ENCODE peak calls at places on chromosomes 16 and 17, in ten cellular contexts. G is fibroblast of lung, Q is GM23248, K is mammary epithelial cell, A is MM.1S, I is keratinocyte, X is PC-3, F is neural progenitor cell, V is GM23338, O is PC-9. U is an unnamed sample.

GRCh38 chr16:2032285-2033056 is 5.8 kb downstream of the NHERF2 start:
- DNase-seq in G (no peak), Q (peak; percentile 44), K (no peak), A (no peak), I (no peak), X (no peak), F (no peak), V (no peak), O (no peak), U (no peak)

GRCh38 chr17:39404542-39405378 is 3.3 kb upstream of the FBXL20 start:
- DNase-seq in G (peak; percentile 87), Q (peak; percentile 95), K (peak; percentile 83), A (no peak), I (peak; percentile 17), X (peak; percentile 73), F (no peak), V (no peak), O (peak; percentile 75), U (no peak)

GRCh38 chr16:81548901-81549546 is 104.4 kb downstream of the CMIP start:
- DNase-seq in G (no peak), Q (no peak), K (no peak), A (no peak), I (no peak), X (no peak), F (no peak), V (no peak), O (no peak), U (no peak)

GRCh38 chr17:80382956-80383355 is 32.0 kb upstream of the ENDOV start:
- DNase-seq in G (no peak), Q (no peak), K (no peak), A (no peak), I (no peak), X (no peak), F (no peak), V (no peak), O (no peak), U (no peak)

GRCh38 chr17:44198721-44199552 is 747 bp downstream of the ATXN7L3 start:
- DNase-seq in G (peak; percentile 59), Q (peak; percentile 76), K (peak; percentile 54), A (peak; percentile 46), I (no peak), X (peak; percentile 55), F (peak; percentile 89), V (peak; percentile 82), O (no peak), U (no peak)

GRCh38 chr16:8937803-8938202 is 25.9 kb downstream of the USP7 start:
- DNase-seq in G (no peak), Q (no peak), K (no peak), A (no peak), I (peak; percentile 23), X (peak; percentile 28), F (no peak), V (no peak), O (peak; percentile 72), U (no peak)

GRCh38 chr16:70588565-70588964 is 57.8 kb upstream of the IL34 start:
- DNase-seq in G (peak; percentile 53), Q (peak; percentile 64), K (peak; percentile 41), A (no peak), I (no peak), X (no peak), F (no peak), V (no peak), O (no peak), U (no peak)

GRCh38 chr16:70561623-70562022 is 38.0 kb downstream of the SF3B3 start:
- DNase-seq in G (no peak), Q (no peak), K (peak; percentile 87), A (no peak), I (no peak), X (no peak), F (no peak), V (no peak), O (peak; percentile 98), U (no peak)

GRCh38 chr17:33202011-33202410 is 91.1 kb downstream of the ASIC2 start:
- DNase-seq in G (no peak), Q (no peak), K (no peak), A (no peak), I (no peak), X (peak; percentile 23), F (peak; percentile 20), V (peak; percentile 38), O (no peak), U (no peak)

GRCh38 chr16:71777329-71777728 is 31.3 kb downstream of the AP1G1 start:
- DNase-seq in G (no peak), Q (no peak), K (no peak), A (no peak), I (no peak), X (no peak), F (no peak), V (no peak), O (no peak), U (no peak)

GRCh38 chr17:1270210-1271019 is at the start of gene BHLHA9:
- DNase-seq in G (no peak), Q (no peak), K (no peak), A (no peak), I (no peak), X (no peak), F (no peak), V (peak; percentile 72), O (no peak), U (no peak)

GRCh38 chr16:17211797-17212196 is 259.0 kb downstream of the XYLT1 start:
- DNase-seq in G (no peak), Q (peak; percentile 17), K (no peak), A (peak; percentile 65), I (no peak), X (no peak), F (peak; percentile 81), V (peak; percentile 91), O (no peak), U (no peak)

GRCh38 chr17:4440690-4441686 is 7.2 kb downstream of the SPNS3 start:
- DNase-seq in G (no peak), Q (no peak), K (no peak), A (no peak), I (no peak), X (no peak), F (no peak), V (no peak), O (no peak), U (peak; percentile 2)

GRCh38 chr16:54952195-54952594 is 21.5 kb downstream of the IRX5 start:
- DNase-seq in G (no peak), Q (peak; percentile 30), K (peak; percentile 45), A (no peak), I (no peak), X (no peak), F (no peak), V (no peak), O (no peak), U (no peak)

GRCh38 chr17:7589204-7589868 is 558 bp downstream of the SOX15 start:
- DNase-seq in G (peak; percentile 85), Q (peak; percentile 94), K (peak; percentile 83), A (no peak), I (no peak), X (peak; percentile 46), F (peak; percentile 94), V (peak; percentile 94), O (peak; percentile 72), U (no peak)

GRCh38 chr17:7586673-7587419 is 3.0 kb downstream of the SOX15 start:
- DNase-seq in G (no peak), Q (no peak), K (no peak), A (no peak), I (no peak), X (peak; percentile 19), F (no peak), V (peak; percentile 66), O (peak; percentile 63), U (no peak)

GRCh38 chr17:7587420-7587786 is 2.5 kb downstream of the SOX15 start:
- DNase-seq in G (peak; percentile 91), Q (peak; percentile 98), K (peak; percentile 85), A (no peak), I (no peak), X (peak; percentile 16), F (no peak), V (no peak), O (peak; percentile 45), U (no peak)

GRCh38 chr17:7588553-7589203 is 1.2 kb downstream of the SOX15 start:
- DNase-seq in G (no peak), Q (peak; percentile 37), K (peak; percentile 58), A (no peak), I (no peak), X (no peak), F (no peak), V (peak; percentile 59), O (no peak), U (no peak)

GRCh38 chr17:7587831-7588230 is 2.1 kb downstream of the SOX15 start:
- DNase-seq in G (no peak), Q (no peak), K (peak; percentile 69), A (no peak), I (no peak), X (peak; percentile 45), F (no peak), V (no peak), O (peak; percentile 42), U (no peak)
- H3K4me3 ChIP-seq in G (no peak overlapping the region), Q (peak overlapping the region; percentile 44), K (peak overlapping the region; percentile 82), A (no peak overlapping the region), I (peak overlapping the region; percentile 98), X (peak overlapping the region; percentile 30), F (no peak overlapping the region), V (peak overlapping the region; percentile 88), O (peak overlapping the region; percentile 83), U (no peak overlapping the region)

GRCh38 chr16:14181371-14182050 is 110.4 kb downstream of the MRTFB start:
- DNase-seq in G (peak; percentile 89), Q (peak; percentile 92), K (peak; percentile 73), A (no peak), I (no peak), X (peak; percentile 86), F (no peak), V (no peak), O (peak; percentile 95), U (peak; percentile 71)
- TF ChIP-seq EZH2 in G (no peak), Q (no peak), K (no peak), A (no peak), I (no peak), X (no peak), F (no peak), V (no peak), O (no peak), U (no peak)

GRCh38 chr17:82699551-82699950 is 1.1 kb upstream of the RAB40B start:
- DNase-seq in G (no peak), Q (no peak), K (no peak), A (no peak), I (no peak), X (no peak), F (no peak), V (no peak), O (no peak), U (no peak)
- H3K4me3 ChIP-seq in G (no peak overlapping the region), Q (peak overlapping the region; percentile 79), K (no peak overlapping the region), A (peak overlapping the region; percentile 80), I (no peak overlapping the region), X (peak overlapping the region; percentile 88), F (no peak overlapping the region), V (peak overlapping the region; percentile 63), O (no peak overlapping the region), U (no peak overlapping the region)

DNA sequence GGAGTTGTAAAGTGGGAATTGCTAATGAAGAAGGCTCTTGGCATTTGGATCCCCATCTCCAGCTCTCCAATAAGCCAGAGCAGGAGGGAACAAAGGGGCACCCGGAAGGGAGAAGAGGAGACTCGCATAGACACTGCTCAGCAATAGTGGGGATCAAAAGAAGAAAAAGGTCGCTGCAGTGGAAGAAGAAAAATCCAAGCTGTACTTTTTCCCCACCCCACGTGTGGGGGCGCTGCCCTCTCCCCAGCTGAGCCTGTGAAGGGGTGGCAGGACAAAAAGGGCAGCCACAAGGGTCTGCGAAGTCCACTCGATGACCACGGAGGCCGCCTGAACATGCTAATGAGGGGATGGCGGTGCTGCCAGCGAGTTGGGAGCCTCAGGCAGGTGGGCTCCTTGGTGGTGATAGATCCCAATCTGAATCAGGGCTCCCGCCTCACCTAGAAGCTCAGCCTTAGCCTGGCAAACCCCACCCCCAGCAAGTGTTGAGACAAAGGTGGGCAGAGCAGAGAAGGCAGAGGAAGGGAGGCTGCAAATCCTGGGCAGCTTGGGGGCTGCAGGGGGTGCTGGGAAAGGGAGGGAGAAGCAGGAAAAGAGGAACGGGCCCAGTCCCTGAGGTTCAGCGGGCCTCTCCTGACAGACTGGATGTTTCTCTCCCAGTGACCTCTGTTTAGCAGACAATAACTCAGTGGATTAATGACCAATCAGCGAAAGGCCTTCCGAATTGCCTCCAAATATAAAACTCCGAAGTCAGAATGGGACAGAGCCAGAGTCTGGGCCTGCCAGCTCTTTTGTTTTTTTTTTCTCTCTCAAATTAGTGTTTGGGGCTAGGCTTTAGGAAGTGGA is 14.9 kb upstream of the HOXB2 start:
- DNase-seq in G (peak; percentile 90), Q (no peak), K (no peak), A (no peak), I (no peak), X (no peak), F (no peak), V (no peak), O (no peak), U (no peak)
- TF ChIP-seq EZH2 in G (no peak), Q (no peak), K (no peak), A (no peak), I (no peak), X (no peak), F (peak; percentile 67), V (peak; percentile 49), O (no peak), U (no peak)